ENCODE peak calls at places on chromosomes 5 and 9, in five cellular contexts. U is T-helper 17 cell; P is activated T-helper 1 cell treated with anti-CD3 and anti-CD28 coated beads, Interleukin-12 subunit alpha, Interleukin-12 subunit beta, Interleukin-2, Interleukin-4 antibody, amounts not matched to agents 30 ng/mL and 10 ng/mL and 1 ng/mL, durations not matched to agents 14 hours and 24 hours and 36 hours; N is HFF-Myc; V is PC-3. K is an unnamed sample.
A peak's percentile ranks its signal among the peaks of the same experiment; 100 is the strongest.

GRCh38 chr9:89592201-89592815 is 12.5 kb upstream of the GADD45G start:
- DNase-seq in N (no peak), V (no peak), P (no peak), U (no peak), K (no peak)

GRCh38 chr5:112127856-112128255 is 291.2 kb downstream of the EPB41L4A start:
- DNase-seq in P (no peak), V (no peak), N (no peak), U (no peak), K (no peak)

GRCh38 chr9:111992523-111992922 is 95.9 kb downstream of the UGCG start:
- DNase-seq in U (no peak), N (no peak), V (peak; percentile 79), P (no peak), K (no peak)

GRCh38 chr9:37408933-37409710 is 13.4 kb upstream of the GRHPR start:
- DNase-seq in V (no peak), P (peak; percentile 50), U (peak; percentile 62), N (no peak), K (no peak)

GRCh38 chr9:93576296-93577044 is at the start of gene PHF2:
- DNase-seq in U (peak; percentile 23), P (no peak), V (no peak), N (no peak), K (no peak)

GRCh38 chr5:116577064-116577788 is 2.6 kb upstream of the SEMA6A start:
- DNase-seq in N (no peak), V (no peak), P (no peak), U (no peak), K (no peak)

GRCh38 chr5:136192526-136193395 is at the start of gene SMIM32:
- DNase-seq in U (no peak), P (no peak), N (no peak), V (no peak), K (no peak)

GRCh38 chr9:97880336-97880735 is 27.3 kb downstream of the FOXE1 start:
- DNase-seq in P (no peak), U (no peak), V (no peak), N (no peak), K (no peak)

GRCh38 chr9:36870960-36871359 is 163.1 kb downstream of the PAX5 start:
- DNase-seq in P (no peak), N (no peak), U (no peak), V (no peak), K (no peak)

GRCh38 chr9:7968642-7969041 is 169.1 kb upstream of the DMAC1 start:
- DNase-seq in U (no peak), N (no peak), V (no peak), P (no peak), K (no peak)

GRCh38 chr5:138716456-138716924 is 36.7 kb upstream of the CTNNA1 start:
- DNase-seq in V (peak; percentile 8), N (peak; percentile 4), U (no peak), P (no peak), K (no peak)

GRCh38 chr5:147455822-147456221 is 54.0 kb downstream of the DPYSL3 start:
- DNase-seq in U (no peak), P (no peak), N (peak; percentile 37), V (no peak), K (no peak)

GRCh38 chr9:134035041-134036039 is 10.1 kb downstream of the BRD3OS start:
- DNase-seq in V (no peak), U (no peak), P (no peak), N (no peak), K (no peak)

GRCh38 chr9:76926846-76927245 is 20.9 kb upstream of the PRUNE2 start:
- DNase-seq in V (no peak), N (no peak), U (no peak), P (no peak), K (no peak)

GRCh38 chr5:146313027-146313426 is 25.6 kb upstream of the POU4F3 start:
- DNase-seq in N (no peak), P (no peak), U (no peak), V (no peak), K (no peak)

GRCh38 chr9:137544176-137544755 is 5.9 kb downstream of the PNPLA7 start:
- DNase-seq in P (no peak), U (no peak), N (no peak), V (no peak), K (no peak)